ENCODE peak calls at places on chromosomes 5 and 9, in six cellular contexts. T is A549, N is Panc1, L is OCI-LY7, J is fibroblast of pulmonary artery, D is left ventricle myocardium inferior. E is an unnamed sample.
A peak's percentile ranks its signal among the peaks of the same experiment; 100 is the strongest.

GRCh38 chr5:27784317-27784716 is 745.9 kb upstream of the CDH9 start:
- DNase-seq in T (no peak), N (no peak), L (no peak), J (no peak), D (no peak), E (no peak)

GRCh38 chr5:66850354-66851075 is 254.3 kb downstream of the MAST4 start:
- DNase-seq in T (no peak), N (no peak), L (no peak), J (peak; percentile 82), D (no peak), E (no peak)

GRCh38 chr5:173984218-173984617 is 4.8 kb upstream of the C5orf47 start:
- DNase-seq in T (no peak), N (no peak), L (peak; percentile 46), J (peak; percentile 41), D (no peak), E (no peak)

GRCh38 chr5:110361501-110361900 is 365.0 kb downstream of the TMEM232 start:
- DNase-seq in T (no peak), N (no peak), L (no peak), J (no peak), D (no peak), E (no peak)

GRCh38 chr9:72294952-72295351 is 70.1 kb downstream of the ZFAND5 start:
- DNase-seq in T (peak; percentile 50), N (no peak), L (no peak), J (peak; percentile 41), D (no peak), E (no peak)

GRCh38 chr5:109866051-109866450 is 176.3 kb downstream of the MAN2A1 start:
- DNase-seq in T (no peak), N (peak; percentile 84), L (no peak), J (peak; percentile 71), D (no peak), E (no peak)

GRCh38 chr5:2756211-2756746 is 4.8 kb upstream of the IRX2 start:
- DNase-seq in T (peak; percentile 43), N (no peak), L (no peak), J (peak; percentile 52), D (no peak), E (no peak)

GRCh38 chr5:150626853-150627276 is 13.6 kb upstream of the SYNPO start:
- DNase-seq in T (no peak), N (no peak), L (no peak), J (peak; percentile 55), D (peak; percentile 48), E (no peak)

GRCh38 chr9:95343725-95344287 is 26.3 kb upstream of the FANCC start:
- DNase-seq in T (no peak), N (no peak), L (no peak), J (no peak), D (no peak), E (no peak)

GRCh38 chr9:21030389-21031035 is 928 bp downstream of the HACD4 start:
- DNase-seq in T (no peak), N (no peak), L (no peak), J (peak; percentile 42), D (no peak), E (no peak)

GRCh38 chr9:27145143-27145542 is 36.1 kb downstream of the TEK start:
- DNase-seq in T (no peak), N (no peak), L (no peak), J (no peak), D (no peak), E (no peak)

GRCh38 chr5:38650540-38651275 is 94.3 kb upstream of the LIFR start:
- DNase-seq in T (no peak), N (no peak), L (no peak), J (peak; percentile 35), D (no peak), E (no peak)

GRCh38 chr9:80028501-80028900 is 456.7 kb downstream of the TLE4 start:
- DNase-seq in T (no peak), N (no peak), L (no peak), J (no peak), D (no peak), E (no peak)

GRCh38 chr5:52457808-52458207 is 329.9 kb upstream of the ITGA1 start:
- DNase-seq in T (no peak), N (no peak), L (no peak), J (no peak), D (no peak), E (no peak)

GRCh38 chr5:90874066-90874465 is 315.5 kb downstream of the ADGRV1 start:
- DNase-seq in T (no peak), N (no peak), L (no peak), J (no peak), D (no peak), E (no peak)

GRCh38 chr9:95147452-95147851 is 170.1 kb downstream of the FANCC start:
- DNase-seq in T (no peak), N (no peak), L (no peak), J (no peak), D (no peak), E (no peak)

GRCh38 chr5:60497706-60498500 is 202.1 kb downstream of the DEPDC1B start:
- DNase-seq in T (no peak), N (no peak), L (no peak), J (peak; percentile 31), D (no peak), E (no peak)

GRCh38 chr5:41925555-41925946 is 470 bp downstream of the FBXO4 start:
- DNase-seq in T (peak; percentile 9), N (no peak), L (no peak), J (peak; percentile 49), D (peak; percentile 29), E (no peak)

GRCh38 chr9:15423328-15423985 is 781 bp downstream of the SNAPC3 start:
- DNase-seq in T (no peak), N (no peak), L (peak; percentile 50), J (peak; percentile 49), D (no peak), E (no peak)

GRCh38 chr9:129176786-129177442 is 1.1 kb downstream of the IER5L start:
- DNase-seq in T (no peak), N (no peak), L (peak; percentile 36), J (peak; percentile 56), D (peak; percentile 42), E (no peak)

GRCh38 chr9:129175515-129175824 is 2.6 kb downstream of the IER5L start:
- DNase-seq in T (no peak), N (no peak), L (no peak), J (no peak), D (no peak), E (no peak)

GRCh38 chr9:129174724-129175514 is 3.1 kb downstream of the IER5L start:
- DNase-seq in T (peak; percentile 85), N (no peak), L (peak; percentile 51), J (peak; percentile 91), D (peak; percentile 87), E (peak; percentile 39)

GRCh38 chr9:129177443-129177790 is 644 bp downstream of the IER5L start:
- DNase-seq in T (no peak), N (no peak), L (no peak), J (no peak), D (no peak), E (no peak)

GRCh38 chr9:129175825-129176633 is 2.0 kb downstream of the IER5L start:
- DNase-seq in T (peak; percentile 89), N (no peak), L (peak; percentile 81), J (peak; percentile 95), D (peak; percentile 84), E (peak; percentile 36)
- TF ChIP-seq CTCF in T (peak; percentile 9), N (no peak), L (peak; percentile 28), J (no peak), D (no peak), E (no peak)

DNA sequence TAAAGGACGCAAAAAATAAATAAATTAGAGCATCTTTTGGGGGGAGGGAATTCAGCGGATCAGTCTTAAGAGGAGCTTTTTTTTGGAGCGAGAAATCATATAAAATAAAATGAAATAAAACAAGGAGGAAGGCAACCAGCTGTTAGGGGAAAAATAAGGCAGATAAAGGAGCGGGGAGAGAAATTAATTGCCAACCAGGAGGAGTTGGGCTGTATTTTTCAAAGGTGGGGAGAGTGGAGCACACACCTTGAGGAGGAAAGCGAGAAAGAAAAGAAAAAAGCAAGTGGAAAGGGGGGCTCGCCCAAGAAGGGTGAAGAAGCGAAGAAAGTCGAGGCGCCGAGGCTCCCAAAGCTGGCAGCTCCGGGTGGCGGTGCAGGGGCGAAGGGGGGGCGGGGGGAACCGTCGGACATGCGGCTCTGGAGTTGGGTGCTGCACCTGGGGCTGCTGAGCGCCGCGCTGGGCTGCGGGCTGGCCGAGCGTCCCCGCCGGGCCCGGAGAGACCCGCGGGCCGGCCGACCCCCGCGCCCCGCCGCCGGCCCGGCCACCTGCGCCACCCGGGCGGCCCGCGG is at the start of gene PAPPA:
- DNase-seq in T (no peak), N (no peak), L (no peak), J (no peak), D (peak; percentile 19), E (no peak)
- H3K4me3 ChIP-seq in T (peak within 1 kb of the TSS; percentile 87), N (peak within 1 kb of the TSS; percentile 42), L (no peak within 1 kb of the TSS), J (peak within 1 kb of the TSS; percentile 88), D (peak within 1 kb of the TSS; percentile 72), E (peak within 1 kb of the TSS; percentile 47)

DNA sequence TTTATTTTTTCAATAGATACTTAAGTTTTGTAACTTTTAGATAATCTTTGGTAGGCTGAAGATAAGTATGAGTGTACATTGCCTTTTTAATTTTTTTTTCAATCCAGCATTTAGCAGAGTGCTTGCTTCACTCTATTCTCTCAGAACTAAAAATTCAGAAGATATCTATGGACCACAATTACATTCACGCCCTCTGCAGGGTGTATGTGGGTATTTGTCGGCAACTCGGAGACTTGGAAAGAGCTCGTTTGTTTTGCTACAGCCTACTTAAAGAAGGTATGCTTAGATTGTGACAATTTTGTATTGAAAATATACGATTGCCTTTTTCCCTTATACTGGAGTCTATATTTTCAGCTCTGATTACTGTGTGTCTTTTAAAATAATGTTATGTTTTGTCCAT is 43.8 kb downstream of the ICE1 start:
- DNase-seq in T (no peak), N (no peak), L (no peak), J (no peak), D (no peak), E (no peak)
- TF ChIP-seq CTCF in T (no peak), N (peak; percentile 21), L (peak; percentile 23), J (no peak), D (no peak), E (no peak)

DNA sequence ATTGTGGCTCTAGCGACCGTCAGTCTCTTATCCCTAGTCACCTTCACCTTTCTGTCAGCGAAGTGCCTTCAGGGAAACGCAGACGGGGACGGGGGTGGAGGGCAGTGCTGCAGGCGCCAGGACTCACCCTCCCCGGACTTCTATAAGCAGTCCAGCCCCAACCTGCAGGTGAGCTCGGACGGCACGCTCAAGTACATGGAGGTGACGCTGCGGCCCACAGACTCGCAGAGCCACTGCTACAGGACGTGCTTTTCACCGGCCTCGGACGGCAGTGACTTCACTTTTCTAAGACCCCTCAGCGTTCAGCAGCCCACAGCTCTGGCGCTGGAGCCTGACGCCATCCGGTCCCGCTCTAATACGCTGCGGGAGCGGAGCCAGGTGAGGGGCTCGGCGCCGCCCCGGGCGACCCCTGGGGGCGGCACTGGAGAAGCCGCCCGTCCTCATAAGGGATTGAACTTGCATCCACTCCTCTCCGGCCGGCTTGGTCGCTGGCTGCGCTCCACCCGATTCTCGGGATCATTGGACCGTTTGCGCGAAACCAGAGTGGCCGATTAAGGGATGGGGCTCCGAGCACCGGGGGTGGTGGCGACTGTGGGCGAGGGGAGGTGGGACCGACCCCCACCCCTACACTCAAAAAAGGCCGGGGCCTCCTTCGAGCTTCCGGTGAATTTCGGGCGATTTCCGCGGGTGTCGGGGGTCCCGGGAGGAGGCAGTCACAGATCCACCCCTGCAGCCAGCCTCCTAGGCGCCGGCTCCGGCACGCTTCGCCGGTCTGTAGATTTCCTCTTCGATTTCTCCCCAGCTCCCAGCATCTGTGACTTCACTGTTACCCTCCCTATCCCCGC is 2.7 kb downstream of the PCDHGC5 start:
- DNase-seq in T (no peak), N (no peak), L (no peak), J (no peak), D (no peak), E (no peak)
- H3K4me3 ChIP-seq in T (no peak overlapping the region), N (no peak overlapping the region), L (no peak overlapping the region), J (no peak overlapping the region), D (peak overlapping the region; percentile 15), E (peak overlapping the region; percentile 46)

E was measured in dorsolateral prefrontal cortex.